ENCODE peak calls at places on chromosomes 4 and X, in ten cellular contexts. J is ascending aorta, N is GM23248, X is transverse colon, Q is mesenchymal stem cell, U is left ventricle myocardium inferior, F is psoas muscle, P is heart right ventricle, T is OCI-LY7, W is A549. V is an unnamed sample.

GRCh38 chr4:151488968-151489367 is 80.0 kb downstream of the FHIP1A start:
- DNase-seq in J (no peak), N (no peak), X (no peak), Q (no peak), U (no peak), F (no peak), P (no peak), T (no peak), W (no peak), V (no peak)

GRCh38 chr4:161564230-161564834 is 599.5 kb downstream of the FSTL5 start:
- DNase-seq in J (no peak), N (peak; percentile 13), X (no peak), Q (peak; percentile 18), U (no peak), F (no peak), P (no peak), T (peak; percentile 3), W (peak; percentile 16), V (no peak)

GRCh38 chr4:7805533-7806079 is 134.1 kb downstream of the AFAP1 start:
- DNase-seq in J (no peak), N (peak; percentile 81), X (no peak), Q (peak; percentile 67), U (peak; percentile 49), F (no peak), P (no peak), T (no peak), W (peak; percentile 95), V (no peak)

GRCh38 chrX:121876316-121876715 is 828.9 kb downstream of the GLUD2 start:
- DNase-seq in J (no peak), N (peak; percentile 78), X (no peak), Q (no peak), U (no peak), F (no peak), P (no peak), T (no peak), W (no peak), V (no peak)

GRCh38 chr4:140069068-140069467 is 84.9 kb downstream of the MAML3 start:
- DNase-seq in J (no peak), N (peak; percentile 84), X (no peak), Q (peak; percentile 72), U (peak; percentile 28), F (no peak), P (no peak), T (no peak), W (no peak), V (no peak)

GRCh38 chr4:95129708-95130343 is 372.1 kb downstream of the BMPR1B start:
- DNase-seq in J (peak; percentile 27), N (peak; percentile 99), X (no peak), Q (peak; percentile 99), U (no peak), F (no peak), P (peak; percentile 42), T (no peak), W (peak; percentile 96), V (peak; percentile 29)

GRCh38 chrX:68942141-68942540 is 113.3 kb downstream of the EFNB1 start:
- DNase-seq in J (no peak), N (no peak), X (peak; percentile 18), Q (no peak), U (no peak), F (no peak), P (no peak), T (no peak), W (no peak), V (peak; percentile 23)

GRCh38 chr4:97513917-97514316 is 629.4 kb downstream of the STPG2 start:
- DNase-seq in J (no peak), N (no peak), X (no peak), Q (no peak), U (no peak), F (no peak), P (no peak), T (no peak), W (no peak), V (no peak)

GRCh38 chr4:14802596-14802995 is 199.7 kb upstream of the CPEB2 start:
- DNase-seq in J (no peak), N (no peak), X (no peak), Q (no peak), U (no peak), F (no peak), P (no peak), T (no peak), W (no peak), V (no peak)

GRCh38 chr4:53686521-53686920 is 95.2 kb upstream of the LNX1 start:
- DNase-seq in J (no peak), N (peak; percentile 49), X (no peak), Q (peak; percentile 70), U (no peak), F (no peak), P (no peak), T (no peak), W (no peak), V (no peak)

GRCh38 chr4:173761236-173761635 is 231.2 kb upstream of the HAND2 start:
- DNase-seq in J (no peak), N (no peak), X (no peak), Q (no peak), U (no peak), F (no peak), P (no peak), T (no peak), W (no peak), V (no peak)

GRCh38 chrX:16873106-16873505 is 2.9 kb upstream of the RBBP7 start:
- DNase-seq in J (no peak), N (no peak), X (no peak), Q (no peak), U (no peak), F (no peak), P (no peak), T (peak; percentile 58), W (no peak), V (no peak)

GRCh38 chrX:22135171-22135711 is 103.1 kb downstream of the PHEX start:
- DNase-seq in J (no peak), N (peak; percentile 46), X (no peak), Q (peak; percentile 56), U (no peak), F (no peak), P (no peak), T (no peak), W (peak; percentile 37), V (no peak)

GRCh38 chr4:86744570-86744969 is 104.6 kb downstream of the SLC10A6 start:
- DNase-seq in J (no peak), N (no peak), X (no peak), Q (no peak), U (no peak), F (no peak), P (no peak), T (no peak), W (no peak), V (no peak)

GRCh38 chrX:31179203-31179602 is 107.4 kb upstream of the FTHL17 start:
- DNase-seq in J (no peak), N (no peak), X (no peak), Q (no peak), U (no peak), F (no peak), P (no peak), T (no peak), W (no peak), V (no peak)

DNA sequence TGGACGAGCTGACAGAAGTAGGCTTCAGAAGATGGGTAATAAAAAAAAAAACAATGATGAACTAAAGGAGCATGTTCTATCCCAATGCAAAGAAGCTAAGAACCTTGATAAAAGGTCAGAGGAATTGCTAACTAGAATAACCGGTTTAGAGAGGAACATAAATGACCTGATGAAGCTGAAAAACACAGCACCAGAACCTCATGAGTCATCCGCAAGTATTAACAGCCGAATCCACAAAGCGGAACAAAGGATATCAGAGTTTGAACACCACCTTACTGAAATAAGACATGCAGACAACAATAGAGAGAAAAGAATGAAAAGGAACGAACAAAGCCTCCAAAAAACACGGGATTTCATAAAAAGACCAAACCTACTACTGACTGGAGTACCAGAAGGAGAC is 10.5 kb downstream of the NELFA start:
- DNase-seq in J (no peak), N (no peak), X (no peak), Q (no peak), U (no peak), F (no peak), P (no peak), T (no peak), W (no peak), V (no peak)
- H3K9me3 ChIP-seq in J (peaks cover 19% of the 10 kb centered on the region), N (no peaks in the 10 kb centered on the region), X (peaks cover 20% of the 10 kb centered on the region), Q (peaks cover 25% of the 10 kb centered on the region), U (peaks cover 31% of the 10 kb centered on the region), F (no peaks in the 10 kb centered on the region), P (peaks cover 20% of the 10 kb centered on the region), T (peaks cover 27% of the 10 kb centered on the region), W (peaks cover 8% of the 10 kb centered on the region), V (no peaks in the 10 kb centered on the region)

GRCh38 chr4:28976369-28976768 is 1743.8 kb upstream of the PCDH7 start:
- DNase-seq in J (no peak), N (no peak), X (no peak), Q (no peak), U (no peak), F (no peak), P (no peak), T (no peak), W (no peak), V (no peak)
- H3K9me3 ChIP-seq in J (no peaks in the 10 kb centered on the region), N (no peaks in the 10 kb centered on the region), X (no peaks in the 10 kb centered on the region), Q (no peaks in the 10 kb centered on the region), U (no peaks in the 10 kb centered on the region), F (no peaks in the 10 kb centered on the region), P (no peaks in the 10 kb centered on the region), T (no peaks in the 10 kb centered on the region), W (no peaks in the 10 kb centered on the region), V (no peaks in the 10 kb centered on the region)

GRCh38 chr4:917466-917865 is 14.7 kb downstream of the GAK start:
- DNase-seq in J (no peak), N (no peak), X (no peak), Q (no peak), U (no peak), F (no peak), P (no peak), T (no peak), W (no peak), V (no peak)

GRCh38 chr4:915595-915994 is 16.5 kb downstream of the GAK start:
- DNase-seq in J (no peak), N (peak; percentile 55), X (no peak), Q (peak; percentile 35), U (no peak), F (no peak), P (no peak), T (peak; percentile 33), W (no peak), V (no peak)

GRCh38 chr4:914531-914930 is 17.6 kb downstream of the GAK start:
- DNase-seq in J (no peak), N (no peak), X (no peak), Q (no peak), U (no peak), F (no peak), P (no peak), T (no peak), W (no peak), V (no peak)

GRCh38 chr4:915041-915474 is 17.1 kb downstream of the GAK start:
- DNase-seq in J (no peak), N (no peak), X (peak; percentile 7), Q (no peak), U (no peak), F (no peak), P (no peak), T (no peak), W (no peak), V (no peak)

GRCh38 chr4:917992-918391 is 14.1 kb downstream of the GAK start:
- DNase-seq in J (no peak), N (no peak), X (no peak), Q (no peak), U (no peak), F (no peak), P (no peak), T (no peak), W (no peak), V (no peak)
- H3K9me3 ChIP-seq in J (no peaks in the 10 kb centered on the region), N (no peaks in the 10 kb centered on the region), X (no peaks in the 10 kb centered on the region), Q (no peaks in the 10 kb centered on the region), U (no peaks in the 10 kb centered on the region), F (no peaks in the 10 kb centered on the region), P (no peaks in the 10 kb centered on the region), T (peaks cover 18% of the 10 kb centered on the region), W (no peaks in the 10 kb centered on the region), V (no peaks in the 10 kb centered on the region)

GRCh38 chr4:142596595-142596994 is 249.5 kb downstream of the INPP4B start:
- DNase-seq in J (no peak), N (no peak), X (no peak), Q (no peak), U (no peak), F (no peak), P (no peak), T (no peak), W (no peak), V (no peak)
- H3K9me3 ChIP-seq in J (no peaks in the 10 kb centered on the region), N (no peaks in the 10 kb centered on the region), X (no peaks in the 10 kb centered on the region), Q (peaks cover 3% of the 10 kb centered on the region), U (no peaks in the 10 kb centered on the region), F (no peaks in the 10 kb centered on the region), P (no peaks in the 10 kb centered on the region), T (no peaks in the 10 kb centered on the region), W (no peaks in the 10 kb centered on the region), V (no peaks in the 10 kb centered on the region)